ENCODE peak calls at places on chromosome 9, in four cellular contexts. F, D, R and X are unnamed samples.
A peak's percentile ranks its signal among the peaks of the same experiment; 100 is the strongest.

GRCh38 chr9:128863647-128864046 is 18.1 kb downstream of the KYAT1 start:
- DNase-seq in F (peak; percentile 13), D (peak; percentile 93), R (peak; percentile 72), X (peak; percentile 89)

GRCh38 chr9:121619989-121620673 is 31.3 kb upstream of the DAB2IP start:
- DNase-seq in F (no peak), D (no peak), R (no peak), X (no peak)

GRCh38 chr9:88874391-88874790 is 116.9 kb upstream of the S1PR3 start:
- DNase-seq in F (no peak), D (peak; percentile 11), R (peak; percentile 20), X (no peak)

GRCh38 chr9:130535818-130536521 is 43.4 kb upstream of the FUBP3 start:
- DNase-seq in F (no peak), D (peak; percentile 53), R (peak; percentile 25), X (no peak)

GRCh38 chr9:91771027-91771426 is 179.0 kb downstream of the ROR2 start:
- DNase-seq in F (no peak), D (no peak), R (no peak), X (no peak)

GRCh38 chr9:20989923-20990341 is 41.5 kb downstream of the HACD4 start:
- DNase-seq in F (no peak), D (no peak), R (no peak), X (no peak)

GRCh38 chr9:35385042-35385441 is 104.9 kb upstream of the RUSC2 start:
- DNase-seq in F (no peak), D (no peak), R (no peak), X (no peak)

GRCh38 chr9:72041775-72042194 is 18.6 kb downstream of the C9orf57 start:
- DNase-seq in F (peak; percentile 1), D (no peak), R (no peak), X (no peak)

GRCh38 chr9:133031496-133031911 is 707 bp downstream of the GTF3C5 start:
- DNase-seq in F (no peak), D (no peak), R (no peak), X (no peak)

GRCh38 chr9:69476016-69476415 is 151.0 kb downstream of the ENTREP1 start:
- DNase-seq in F (no peak), D (no peak), R (no peak), X (no peak)

GRCh38 chr9:114674798-114675554 is 7.0 kb downstream of the TEX48 start:
- DNase-seq in F (no peak), D (no peak), R (no peak), X (no peak)

GRCh38 chr9:84057662-84058061 is 77.1 kb downstream of the RMI1 start:
- DNase-seq in F (no peak), D (no peak), R (no peak), X (no peak)

GRCh38 chr9:129624168-129624759 is 1.7 kb upstream of the NTMT1 start:
- DNase-seq in F (no peak), D (peak; percentile 54), R (peak; percentile 46), X (peak; percentile 68)

GRCh38 chr9:112325127-112325526 is 8.3 kb downstream of the PTBP3 start:
- DNase-seq in F (no peak), D (no peak), R (no peak), X (no peak)

GRCh38 chr9:98530806-98531386 is 177.8 kb downstream of the GABBR2 start:
- DNase-seq in F (no peak), D (no peak), R (no peak), X (no peak)

GRCh38 chr9:136133191-136133958 is 14.7 kb upstream of the TMEM250 start:
- DNase-seq in F (no peak), D (peak; percentile 95), R (no peak), X (peak; percentile 81)

GRCh38 chr9:120221844-120222243 is 358.1 kb downstream of the CDK5RAP2 start:
- DNase-seq in F (no peak), D (no peak), R (no peak), X (no peak)

GRCh38 chr9:127384016-127384730 is 12.8 kb upstream of the SLC2A8 start:
- DNase-seq in F (no peak), D (peak; percentile 5), R (no peak), X (no peak)

GRCh38 chr9:133618726-133619125 is 9.5 kb upstream of the FAM163B start:
- DNase-seq in F (no peak), D (no peak), R (no peak), X (no peak)

GRCh38 chr9:14670718-14671117 is 22.5 kb downstream of the ZDHHC21 start:
- DNase-seq in F (no peak), D (no peak), R (no peak), X (no peak)

GRCh38 chr9:129309906-129310305 is 131.8 kb upstream of the IER5L start:
- DNase-seq in F (no peak), D (no peak), R (no peak), X (no peak)

GRCh38 chr9:106717686-106718085 is 145.3 kb upstream of the ZNF462 start:
- DNase-seq in F (no peak), D (no peak), R (no peak), X (no peak)

GRCh38 chr9:77997611-77998349 is 33.8 kb downstream of the GNAQ start:
- DNase-seq in F (no peak), D (no peak), R (no peak), X (no peak)

GRCh38 chr9:14910178-14910805 is at the start of gene FREM1:
- DNase-seq in F (no peak), D (no peak), R (peak; percentile 55), X (peak; percentile 21)

GRCh38 chr9:125437771-125438221 is 176.2 kb downstream of the GAPVD1 start:
- DNase-seq in F (no peak), D (no peak), R (no peak), X (no peak)

GRCh38 chr9:33158555-33159057 is 8.5 kb downstream of the B4GALT1 start:
- DNase-seq in F (no peak), D (no peak), R (no peak), X (no peak)

GRCh38 chr9:93254061-93254481 is 70.1 kb downstream of the WNK2 start:
- DNase-seq in F (no peak), D (no peak), R (no peak), X (no peak)

GRCh38 chr9:35698231-35698630 is 8.5 kb upstream of the TPM2 start:
- DNase-seq in F (no peak), D (no peak), R (no peak), X (no peak)

GRCh38 chr9:92245005-92245797 is 48.3 kb downstream of the IARS1 start:
- DNase-seq in F (no peak), D (no peak), R (no peak), X (no peak)

GRCh38 chr9:14395300-14396082 is 81.5 kb upstream of the NFIB start:
- DNase-seq in F (no peak), D (peak; percentile 85), R (no peak), X (no peak)

GRCh38 chr9:135253305-135254004 is 166.0 kb downstream of the OLFM1 start:
- DNase-seq in F (no peak), D (peak; percentile 23), R (no peak), X (no peak)

GRCh38 chr9:1207681-1208080 is 157.5 kb downstream of the DMRT2 start:
- DNase-seq in F (no peak), D (no peak), R (no peak), X (no peak)

GRCh38 chr9:77640741-77641580 is 7.2 kb downstream of the GNA14 start:
- DNase-seq in F (no peak), D (no peak), R (no peak), X (no peak)

GRCh38 chr9:134818000-134818568 is 62.5 kb upstream of the FCN2 start:
- DNase-seq in F (no peak), D (peak; percentile 43), R (no peak), X (no peak)

GRCh38 chr9:37769306-37769705 is 15.6 kb downstream of the EXOSC3 start:
- DNase-seq in F (no peak), D (no peak), R (no peak), X (no peak)

GRCh38 chr9:38084556-38084880 is 15.5 kb upstream of the SHB start:
- DNase-seq in F (no peak), D (no peak), R (no peak), X (no peak)

GRCh38 chr9:127292415-127292814 is 27.8 kb downstream of the GARNL3 start:
- DNase-seq in F (no peak), D (no peak), R (no peak), X (no peak)

GRCh38 chr9:34185778-34186551 is 7.1 kb downstream of the UBAP1 start:
- DNase-seq in F (peak; percentile 51), D (no peak), R (no peak), X (no peak)

GRCh38 chr9:121721770-121722169 is 70.3 kb downstream of the DAB2IP start:
- DNase-seq in F (no peak), D (no peak), R (no peak), X (no peak)

GRCh38 chr9:70044450-70045307 is 1.0 kb downstream of the MAMDC2 start:
- DNase-seq in F (no peak), D (peak; percentile 5), R (no peak), X (no peak)

DNA sequence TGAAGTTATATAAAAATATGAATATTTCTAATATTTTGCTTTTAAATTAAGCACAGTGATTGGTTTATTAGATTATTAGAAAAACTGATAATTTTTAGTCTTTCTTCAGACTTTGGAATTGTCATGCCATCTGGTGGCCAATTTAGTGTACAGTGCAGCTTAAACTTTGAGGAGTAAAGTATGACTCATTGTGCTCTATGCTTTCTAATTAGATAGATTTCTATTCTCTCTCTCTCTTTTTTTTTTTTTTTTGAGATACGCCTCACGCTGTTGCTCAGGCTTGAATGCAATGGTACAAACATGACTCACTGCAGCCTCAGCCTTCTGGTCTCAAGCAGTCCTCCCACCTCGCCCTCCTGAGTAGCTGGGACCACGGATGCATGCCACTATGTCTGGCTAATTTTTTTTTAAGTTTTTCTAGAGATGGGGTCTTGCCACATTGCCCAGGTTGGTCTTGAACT is 42.1 kb upstream of the GPR21 start:
- DNase-seq in F (peak; percentile 23), D (peak; percentile 55), R (peak; percentile 25), X (peak; percentile 29)
- TF ChIP-seq BHLHE40 in F (no peak), D (no peak), R (no peak), X (no peak)

GRCh38 chr9:27210588-27210987 is 86.4 kb downstream of the EQTN start:
- DNase-seq in F (no peak), D (no peak), R (no peak), X (no peak)
- TF ChIP-seq TARDBP in F (no peak), D (no peak), R (no peak), X (no peak)

GRCh38 chr9:99906403-99907207 is at the start of gene STX17:
- DNase-seq in F (peak; percentile 16), D (peak; percentile 97), R (peak; percentile 61), X (peak; percentile 91)
- TF ChIP-seq BHLHE40 in F (no peak), D (no peak), R (no peak), X (no peak)

GRCh38 chr9:6490863-6491262 is 77.9 kb downstream of the UHRF2 start:
- DNase-seq in F (no peak), D (no peak), R (no peak), X (no peak)

GRCh38 chr9:6498982-6499381 is 86.0 kb downstream of the UHRF2 start:
- DNase-seq in F (no peak), D (no peak), R (no peak), X (no peak)

GRCh38 chr9:6495484-6495883 is 82.5 kb downstream of the UHRF2 start:
- DNase-seq in F (no peak), D (no peak), R (no peak), X (no peak)
- TF ChIP-seq TARDBP in F (no peak), D (no peak), R (no peak), X (no peak)

GRCh38 chr9:122810306-122810946 is 10.5 kb downstream of the OR1K1 start:
- DNase-seq in F (peak; percentile 43), D (peak; percentile 78), R (peak; percentile 75), X (peak; percentile 73)
- TF ChIP-seq BHLHE40 in F (no peak), D (no peak), R (no peak), X (no peak)

GRCh38 chr9:80094176-80094771 is 522.5 kb downstream of the TLE4 start:
- DNase-seq in F (no peak), D (no peak), R (no peak), X (no peak)
- TF ChIP-seq TARDBP in F (no peak), D (no peak), R (no peak), X (no peak)